ENCODE peak calls at places on chromosomes 3 and 15, in four cellular contexts. F, W, L and K are unnamed samples.
A peak's percentile ranks its signal among the peaks of the same experiment; 100 is the strongest.

GRCh38 chr3:75001330-75001729 is 386.9 kb upstream of the CNTN3 start:
- DNase-seq in W (no peak), F (no peak), L (no peak), K (no peak)

GRCh38 chr3:124351430-124352142 is 359.7 kb upstream of the ROPN1 start:
- DNase-seq in W (peak; percentile 34), F (no peak), L (peak; percentile 67), K (no peak)

GRCh38 chr15:41827290-41827879 is 507 bp upstream of the JMJD7 start:
- DNase-seq in W (peak; percentile 51), F (no peak), L (no peak), K (no peak)

GRCh38 chr3:46710229-46710628 is 7.4 kb downstream of the PRSS50 start:
- DNase-seq in W (no peak), F (no peak), L (no peak), K (no peak)

GRCh38 chr3:150467381-150467780 is 59.3 kb downstream of the TSC22D2 start:
- DNase-seq in L (no peak), W (no peak), F (no peak), K (no peak)

GRCh38 chr3:142958707-142959106 is 4.8 kb downstream of the PAQR9 start:
- DNase-seq in F (no peak), L (no peak), W (no peak), K (no peak)

GRCh38 chr3:135072431-135072830 is 277.4 kb downstream of the EPHB1 start:
- DNase-seq in W (no peak), F (no peak), L (no peak), K (no peak)

GRCh38 chr3:23405081-23405480 is 202.0 kb downstream of the UBE2E2 start:
- DNase-seq in W (no peak), L (no peak), F (no peak), K (no peak)

GRCh38 chr3:150215616-150216015 is 192.5 kb upstream of the TSC22D2 start:
- DNase-seq in W (no peak), F (no peak), L (no peak), K (no peak)

GRCh38 chr3:49724586-49724985 is 835 bp upstream of the GMPPB start:
- DNase-seq in F (no peak), W (no peak), L (no peak), K (no peak)

GRCh38 chr15:27418729-27419128 is 447.7 kb downstream of the GABRG3 start:
- DNase-seq in F (no peak), L (no peak), W (no peak), K (no peak)

GRCh38 chr3:184568918-184569829 is 7.6 kb downstream of the EPHB3 start:
- DNase-seq in L (peak; percentile 93), W (peak; percentile 84), F (peak; percentile 88), K (peak; percentile 83)

GRCh38 chr3:18237251-18238005 is 187.7 kb downstream of the SATB1 start:
- DNase-seq in F (no peak), W (no peak), L (peak; percentile 72), K (no peak)

GRCh38 chr15:90191795-90192494 is 9.2 kb upstream of the SEMA4B start:
- DNase-seq in L (no peak), F (no peak), W (peak; percentile 96), K (no peak)

GRCh38 chr3:71258116-71258515 is 325.4 kb downstream of the FOXP1 start:
- DNase-seq in W (no peak), F (no peak), L (peak; percentile 34), K (no peak)

GRCh38 chr15:72474466-72474911 is 359 bp downstream of the ARIH1 start:
- DNase-seq in L (no peak), F (peak; percentile 63), W (no peak), K (no peak)

GRCh38 chr15:78071378-78071777 is 6.1 kb downstream of the TBC1D2B start:
- DNase-seq in L (no peak), F (no peak), W (no peak), K (no peak)

GRCh38 chr3:76661527-76662250 is 378.2 kb upstream of the ROBO2 start:
- DNase-seq in F (no peak), W (no peak), L (no peak), K (no peak)

GRCh38 chr3:159839561-159840379 is 148.9 kb upstream of the IL12A start:
- DNase-seq in L (no peak), W (no peak), F (peak; percentile 59), K (no peak)

GRCh38 chr15:62142736-62143135 is 22.3 kb downstream of the C2CD4B start:
- DNase-seq in F (no peak), L (no peak), W (no peak), K (no peak)